ENCODE peak calls at places on chromosomes 7 and 10, in nine cellular contexts. Z is uterus; G is mesenchymal stem cell; D is NCI-H2081; C is activated CD4-positive, alpha-beta T cell treated with anti-CD3 and anti-CD28 coated beads, Interleukin-2, amount 10 ng/mL, durations not matched to agents 7 days and 5 days; H is GM12865; M is endothelial cell of umbilical vein; R is GM13977; T is IMR-90. N is an unnamed sample.

GRCh38 chr7:150898475-150899011 is 46.2 kb downstream of the AOC1 start:
- DNase-seq in Z (peak; percentile 76), G (peak; percentile 59), D (peak; percentile 80), C (peak; percentile 80), H (peak; percentile 77), M (peak; percentile 57), R (peak; percentile 80), T (peak; percentile 48), N (peak; percentile 58)

GRCh38 chr10:13925924-13926435 is 339.2 kb downstream of the PRPF18 start:
- DNase-seq in Z (no peak), G (no peak), D (no peak), C (no peak), H (peak; percentile 51), M (no peak), R (no peak), T (no peak), N (no peak)

GRCh38 chr10:77594171-77594783 is 43.3 kb downstream of the KCNMA1 start:
- DNase-seq in Z (no peak), G (no peak), D (no peak), C (no peak), H (no peak), M (no peak), R (no peak), T (no peak), N (no peak)

GRCh38 chr10:95451568-95452524 is 109.3 kb downstream of the SORBS1 start:
- DNase-seq in Z (no peak), G (no peak), D (no peak), C (no peak), H (no peak), M (no peak), R (no peak), T (no peak), N (no peak)

GRCh38 chr7:140497241-140497769 is 18.0 kb upstream of the MKRN1 start:
- DNase-seq in Z (no peak), G (no peak), D (no peak), C (no peak), H (no peak), M (no peak), R (no peak), T (no peak), N (no peak)

GRCh38 chr7:71442492-71443196 is 310.7 kb downstream of the GALNT17 start:
- DNase-seq in Z (no peak), G (no peak), D (no peak), C (no peak), H (peak; percentile 2), M (no peak), R (no peak), T (no peak), N (no peak)

GRCh38 chr10:12041766-12042408 is 722 bp downstream of the UPF2 start:
- DNase-seq in Z (no peak), G (peak; percentile 58), D (no peak), C (peak; percentile 29), H (peak; percentile 82), M (peak; percentile 52), R (peak; percentile 40), T (peak; percentile 18), N (no peak)

GRCh38 chr10:124725171-124725631 is 19.0 kb downstream of the FAM53B start:
- DNase-seq in Z (no peak), G (no peak), D (no peak), C (no peak), H (peak; percentile 61), M (no peak), R (no peak), T (no peak), N (no peak)

GRCh38 chr7:24025094-24025493 is 258.9 kb upstream of the NPY start:
- DNase-seq in Z (no peak), G (peak; percentile 88), D (no peak), C (no peak), H (peak; percentile 45), M (no peak), R (no peak), T (peak; percentile 8), N (no peak)

GRCh38 chr10:98308602-98309365 is 40.8 kb upstream of the LOXL4 start:
- DNase-seq in Z (no peak), G (no peak), D (no peak), C (no peak), H (no peak), M (no peak), R (no peak), T (no peak), N (no peak)

GRCh38 chr7:147894271-147894670 is 696.3 kb upstream of the C7orf33 start:
- DNase-seq in Z (no peak), G (no peak), D (no peak), C (no peak), H (no peak), M (no peak), R (no peak), T (no peak), N (no peak)

GRCh38 chr10:76150139-76150885 is 718.9 kb downstream of the LRMDA start:
- DNase-seq in Z (peak; percentile 55), G (peak; percentile 81), D (no peak), C (no peak), H (no peak), M (no peak), R (no peak), T (peak; percentile 27), N (no peak)

GRCh38 chr7:136923111-136923510 is 54.7 kb downstream of the CHRM2 start:
- DNase-seq in Z (no peak), G (peak; percentile 57), D (no peak), C (no peak), H (no peak), M (no peak), R (no peak), T (peak; percentile 77), N (no peak)

GRCh38 chr10:70661623-70662361 is 10.5 kb upstream of the ADAMTS14 start:
- DNase-seq in Z (no peak), G (no peak), D (no peak), C (no peak), H (no peak), M (no peak), R (no peak), T (no peak), N (no peak)

GRCh38 chr7:64869912-64870562 is 33.0 kb upstream of the ZNF273 start:
- DNase-seq in Z (no peak), G (no peak), D (no peak), C (no peak), H (no peak), M (no peak), R (no peak), T (no peak), N (no peak)

GRCh38 chr10:79081353-79082034 is 12.7 kb downstream of the ZMIZ1 start:
- DNase-seq in Z (no peak), G (peak; percentile 94), D (no peak), C (no peak), H (no peak), M (no peak), R (no peak), T (peak; percentile 96), N (no peak)

GRCh38 chr7:143975617-143976016 is 21.0 kb downstream of the OR2F1 start:
- DNase-seq in Z (no peak), G (no peak), D (no peak), C (no peak), H (no peak), M (no peak), R (no peak), T (peak; percentile 31), N (peak; percentile 27)

GRCh38 chr10:129410688-129411087 is 56.4 kb upstream of the MGMT start:
- DNase-seq in Z (no peak), G (no peak), D (no peak), C (no peak), H (no peak), M (no peak), R (no peak), T (no peak), N (no peak)

GRCh38 chr7:51301806-51302205 is 14.8 kb downstream of the COBL start:
- DNase-seq in Z (no peak), G (no peak), D (no peak), C (no peak), H (no peak), M (no peak), R (no peak), T (no peak), N (no peak)

GRCh38 chr10:77139145-77139692 is 498.4 kb downstream of the KCNMA1 start:
- DNase-seq in Z (no peak), G (no peak), D (no peak), C (no peak), H (no peak), M (no peak), R (no peak), T (no peak), N (no peak)

GRCh38 chr10:26451903-26452302 is 13.8 kb downstream of the APBB1IP start:
- DNase-seq in Z (no peak), G (no peak), D (no peak), C (no peak), H (no peak), M (no peak), R (no peak), T (no peak), N (no peak)

GRCh38 chr10:64733980-64734379 is 1212.8 kb downstream of the REEP3 start:
- DNase-seq in Z (no peak), G (peak; percentile 53), D (peak; percentile 35), C (no peak), H (peak; percentile 21), M (peak; percentile 69), R (peak; percentile 5), T (no peak), N (no peak)

GRCh38 chr7:16084370-16084769 is 337.0 kb downstream of the CRPPA start:
- DNase-seq in Z (no peak), G (no peak), D (peak; percentile 80), C (no peak), H (no peak), M (peak; percentile 79), R (no peak), T (peak; percentile 8), N (no peak)

GRCh38 chr10:131946321-131946751 is 35.4 kb downstream of the BNIP3 start:
- DNase-seq in Z (no peak), G (peak; percentile 56), D (no peak), C (no peak), H (no peak), M (peak; percentile 89), R (no peak), T (peak; percentile 91), N (no peak)

GRCh38 chr10:1425886-1426285 is 311.4 kb downstream of the ADARB2 start:
- DNase-seq in Z (no peak), G (no peak), D (no peak), C (no peak), H (peak; percentile 62), M (no peak), R (no peak), T (no peak), N (no peak)

GRCh38 chr7:108211382-108212201 is 81.4 kb upstream of the LAMB4 start:
- DNase-seq in Z (no peak), G (peak; percentile 42), D (peak; percentile 51), C (no peak), H (peak; percentile 86), M (peak; percentile 73), R (no peak), T (peak; percentile 59), N (no peak)

GRCh38 chr10:58641708-58642107 is 129.0 kb downstream of the BICC1 start:
- DNase-seq in Z (no peak), G (peak; percentile 10), D (no peak), C (no peak), H (no peak), M (no peak), R (no peak), T (peak; percentile 88), N (no peak)

GRCh38 chr10:29947701-29948060 is 111.7 kb downstream of the JCAD start:
- DNase-seq in Z (no peak), G (no peak), D (no peak), C (no peak), H (no peak), M (no peak), R (no peak), T (no peak), N (no peak)

GRCh38 chr7:90594791-90595317 is 1.3 kb upstream of the CDK14 start:
- DNase-seq in Z (peak; percentile 67), G (peak; percentile 73), D (peak; percentile 51), C (no peak), H (no peak), M (peak; percentile 87), R (peak; percentile 28), T (peak; percentile 91), N (peak; percentile 61)

N was measured in iPS DF 6.9.